ENCODE peak calls at places on chromosomes 7 and 10, in ten cellular contexts. Z is fibroblast of the aortic adventitia; K is stimulated activated CD4-positive, alpha-beta T cell treated with anti-CD3 and anti-CD28 coated beads, Interleukin-4, amount 100 ng/mL, for 24 hours; A is NCI-H345; R is heart left ventricle; P is NAMALWA; T is stimulated activated CD8-positive, alpha-beta memory T cell treated with anti-CD3 and anti-CD28 coated beads, Interleukin-12 subunit alpha, Interleukin-12 subunit beta, amount 100 ng/mL, for 1 hour; V is HS-5; N is M059J; G is lung. M is an unnamed sample.

GRCh38 chr10:91683976-91684375 is 51.1 kb upstream of the PPP1R3C start:
- DNase-seq in Z (peak), K (no peak), A (no peak), R (no peak), P (no peak), T (no peak), V (peak), N (peak), G (no peak), M (no peak)

GRCh38 chr7:147483634-147484292 is 1106.8 kb upstream of the C7orf33 start:
- DNase-seq in Z (peak), K (no peak), A (peak), R (no peak), P (no peak), T (no peak), V (no peak), N (no peak), G (no peak), M (no peak)

GRCh38 chr10:95391164-95391563 is 100.4 kb upstream of the PDLIM1 start:
- DNase-seq in Z (no peak), K (no peak), A (no peak), R (no peak), P (no peak), T (no peak), V (no peak), N (no peak), G (no peak), M (no peak)

GRCh38 chr10:60291354-60291930 is 98.2 kb downstream of the ANK3 start:
- DNase-seq in Z (peak), K (no peak), A (no peak), R (no peak), P (no peak), T (no peak), V (no peak), N (no peak), G (no peak), M (no peak)

GRCh38 chr7:2809903-2810628 is 34.0 kb downstream of the GNA12 start:
- DNase-seq in Z (no peak), K (no peak), A (no peak), R (no peak), P (no peak), T (no peak), V (peak), N (no peak), G (no peak), M (peak)

GRCh38 chr7:68733219-68734143 is 864.8 kb upstream of the AUTS2 start:
- DNase-seq in Z (no peak), K (no peak), A (no peak), R (no peak), P (no peak), T (no peak), V (no peak), N (peak), G (no peak), M (no peak)

GRCh38 chr10:86958109-86958830 is at the start of gene SNCG:
- DNase-seq in Z (no peak), K (no peak), A (peak), R (peak), P (no peak), T (no peak), V (no peak), N (no peak), G (no peak), M (peak)

GRCh38 chr7:29598607-29599006 is 35.0 kb downstream of the PRR15 start:
- DNase-seq in Z (no peak), K (no peak), A (peak), R (no peak), P (no peak), T (no peak), V (no peak), N (no peak), G (no peak), M (no peak)

GRCh38 chr10:126732308-126732707 is 61.8 kb upstream of the C10orf90 start:
- DNase-seq in Z (no peak), K (no peak), A (no peak), R (no peak), P (no peak), T (no peak), V (no peak), N (no peak), G (no peak), M (no peak)

GRCh38 chr7:111954474-111955311 is 251.5 kb downstream of the DOCK4 start:
- DNase-seq in Z (no peak), K (no peak), A (no peak), R (no peak), P (no peak), T (no peak), V (no peak), N (no peak), G (no peak), M (no peak)

GRCh38 chr7:129522088-129522970 is 20.0 kb downstream of the SMKR1 start:
- DNase-seq in Z (no peak), K (no peak), A (no peak), R (no peak), P (no peak), T (no peak), V (no peak), N (no peak), G (no peak), M (no peak)

GRCh38 chr10:124224331-124225028 is 131.1 kb upstream of the CHST15 start:
- DNase-seq in Z (no peak), K (no peak), A (no peak), R (no peak), P (peak), T (no peak), V (no peak), N (peak), G (no peak), M (no peak)

GRCh38 chr7:23470290-23471089 is at the start of gene IGF2BP3:
- DNase-seq in Z (peak), K (peak), A (peak), R (no peak), P (peak), T (no peak), V (peak), N (peak), G (no peak), M (no peak)

GRCh38 chr7:83271212-83272099 is 108.8 kb upstream of the PCLO start:
- DNase-seq in Z (peak), K (no peak), A (peak), R (no peak), P (peak), T (no peak), V (peak), N (peak), G (no peak), M (no peak)

GRCh38 chr7:125529237-125529636 is 599.6 kb upstream of the POT1 start:
- DNase-seq in Z (no peak), K (no peak), A (no peak), R (no peak), P (no peak), T (no peak), V (no peak), N (no peak), G (no peak), M (no peak)

GRCh38 chr7:45435846-45436245 is 138.3 kb upstream of the ADCY1 start:
- DNase-seq in Z (peak), K (no peak), A (no peak), R (no peak), P (no peak), T (no peak), V (peak), N (peak), G (no peak), M (no peak)

GRCh38 chr7:29642494-29643155 is 79.0 kb downstream of the PRR15 start:
- DNase-seq in Z (peak), K (no peak), A (no peak), R (no peak), P (no peak), T (no peak), V (no peak), N (peak), G (no peak), M (no peak)

GRCh38 chr10:119517235-119518141 is 25.0 kb downstream of the RGS10 start:
- DNase-seq in Z (no peak), K (peak), A (no peak), R (no peak), P (peak), T (no peak), V (no peak), N (peak), G (no peak), M (no peak)

GRCh38 chr7:129597672-129598071 is 13.8 kb upstream of the NRF1 start:
- DNase-seq in Z (no peak), K (no peak), A (no peak), R (no peak), P (no peak), T (no peak), V (no peak), N (no peak), G (no peak), M (no peak)

GRCh38 chr10:6208781-6209235 is 6.1 kb downstream of the PFKFB3 start:
- DNase-seq in Z (no peak), K (no peak), A (no peak), R (no peak), P (peak), T (no peak), V (no peak), N (no peak), G (no peak), M (no peak)

GRCh38 chr10:22447068-22447467 is 101.8 kb downstream of the SPAG6 start:
- DNase-seq in Z (no peak), K (no peak), A (no peak), R (no peak), P (no peak), T (no peak), V (no peak), N (no peak), G (no peak), M (no peak)